ENCODE peak calls at places on chromosomes 7 and 10, in five cellular contexts. D is astrocyte, T is kidney epithelial cell, L is mesendoderm, W is AG04450. U is an unnamed sample.

GRCh38 chr10:133464582-133465031 is 10.9 kb downstream of the SCART1 start:
- DNase-seq in W (no peak), L (no peak), T (no peak), D (no peak), U (no peak)

GRCh38 chr7:129567377-129567776 is 44.1 kb upstream of the NRF1 start:
- DNase-seq in T (no peak), W (no peak), L (no peak), D (no peak), U (no peak)

GRCh38 chr7:151051108-151051507 is 2.8 kb downstream of the ASIC3 start:
- DNase-seq in L (peak; percentile 89), W (no peak), D (peak; percentile 53), T (no peak), U (peak; percentile 74)

GRCh38 chr7:100465702-100466311 is 1.7 kb upstream of the SPACDR start:
- DNase-seq in D (peak; percentile 55), L (peak; percentile 86), W (no peak), T (peak; percentile 32), U (peak; percentile 94)

GRCh38 chr7:801940-802364 is 30.3 kb upstream of the SUN1 start:
- DNase-seq in T (no peak), D (no peak), W (no peak), L (no peak), U (no peak)

GRCh38 chr10:62805139-62806092 is 896 bp downstream of the ADO start:
- DNase-seq in T (no peak), L (peak; percentile 77), W (no peak), D (peak; percentile 38), U (peak; percentile 70)

GRCh38 chr7:7761340-7761973 is 43.0 kb upstream of the RPA3 start:
- DNase-seq in L (no peak), D (peak; percentile 48), W (no peak), T (no peak), U (peak; percentile 20)

GRCh38 chr7:108351715-108352114 is 104.5 kb downstream of the NRCAM start:
- DNase-seq in L (no peak), W (no peak), D (no peak), T (no peak), U (peak; percentile 70)

GRCh38 chr7:133252858-133253521 is at the start of gene EXOC4:
- DNase-seq in L (peak; percentile 99), T (peak; percentile 92), D (peak; percentile 90), W (peak; percentile 93), U (peak; percentile 94)

GRCh38 chr10:34922138-34922537 is 107.0 kb upstream of the PARD3 start:
- DNase-seq in T (no peak), W (no peak), L (peak; percentile 78), D (no peak), U (peak; percentile 14)

GRCh38 chr7:101935521-101936141 is 118.2 kb downstream of the CUX1 start:
- DNase-seq in T (no peak), D (no peak), L (no peak), W (no peak), U (peak; percentile 42)

GRCh38 chr7:26686448-26686981 is 177.9 kb downstream of the SKAP2 start:
- DNase-seq in D (peak; percentile 64), W (peak; percentile 78), L (peak; percentile 88), T (peak; percentile 35), U (peak; percentile 63)

GRCh38 chr10:42754155-42755027 is 28.2 kb upstream of the BMS1 start:
- DNase-seq in W (no peak), L (peak; percentile 65), D (no peak), T (no peak), U (peak; percentile 67)

GRCh38 chr7:129351320-129351719 is 82.9 kb upstream of the STRIP2 start:
- DNase-seq in D (peak; percentile 29), T (no peak), L (no peak), W (no peak), U (no peak)